ENCODE peak calls at places on chromosome X, in ten cellular contexts. V, G, F, R, S, H, M, C, O and L are unnamed samples.
A peak's percentile ranks its signal among the peaks of the same experiment; 100 is the strongest.

GRCh38 chrX:132480581-132481203 is 8.1 kb downstream of the MBNL3 start:
- DNase-seq in V (no peak), G (no peak), F (peak; percentile 72), R (peak; percentile 49), S (no peak), H (peak; percentile 89), M (peak; percentile 17), C (no peak), O (peak; percentile 85), L (no peak)

GRCh38 chrX:20260885-20261284 is 5.8 kb downstream of the RPS6KA3 start:
- DNase-seq in V (no peak), G (no peak), F (no peak), R (no peak), S (no peak), H (no peak), M (no peak), C (no peak), O (no peak), L (no peak)

GRCh38 chrX:68438575-68438974 is 5.3 kb upstream of the OPHN1 start:
- DNase-seq in V (no peak), G (no peak), F (no peak), R (no peak), S (no peak), H (no peak), M (no peak), C (no peak), O (no peak), L (no peak)

GRCh38 chrX:132488819-132489255 is at the start of gene MBNL3:
- DNase-seq in V (no peak), G (peak; percentile 78), F (peak; percentile 59), R (peak; percentile 49), S (peak; percentile 64), H (peak; percentile 90), M (peak; percentile 40), C (no peak), O (peak; percentile 82), L (no peak)

GRCh38 chrX:103932133-103932532 is 30.3 kb upstream of the TMSB15B start:
- DNase-seq in V (no peak), G (no peak), F (no peak), R (no peak), S (no peak), H (no peak), M (no peak), C (no peak), O (peak; percentile 67), L (no peak)

GRCh38 chrX:81174286-81174685 is 27.4 kb downstream of the HMGN5 start:
- DNase-seq in V (no peak), G (no peak), F (no peak), R (peak; percentile 47), S (peak; percentile 24), H (peak; percentile 14), M (peak; percentile 6), C (no peak), O (peak; percentile 2), L (no peak)

GRCh38 chrX:48910926-48911406 is 480 bp downstream of the SLC35A2 start:
- DNase-seq in V (no peak), G (no peak), F (no peak), R (peak; percentile 28), S (no peak), H (peak; percentile 60), M (peak; percentile 50), C (no peak), O (no peak), L (no peak)

GRCh38 chrX:1244164-1245076 is 24.2 kb upstream of the CSF2RA start:
- DNase-seq in V (no peak), G (no peak), F (no peak), R (no peak), S (peak; percentile 83), H (peak; percentile 57), M (no peak), C (no peak), O (peak; percentile 55), L (no peak)

GRCh38 chrX:11881485-11882170 is 123.6 kb downstream of the MSL3 start:
- DNase-seq in V (no peak), G (no peak), F (no peak), R (no peak), S (no peak), H (no peak), M (no peak), C (no peak), O (no peak), L (no peak)

GRCh38 chrX:39874202-39874816 is 223.4 kb downstream of the BCOR start:
- DNase-seq in V (no peak), G (no peak), F (no peak), R (no peak), S (no peak), H (no peak), M (no peak), C (no peak), O (peak; percentile 95), L (no peak)

DNA sequence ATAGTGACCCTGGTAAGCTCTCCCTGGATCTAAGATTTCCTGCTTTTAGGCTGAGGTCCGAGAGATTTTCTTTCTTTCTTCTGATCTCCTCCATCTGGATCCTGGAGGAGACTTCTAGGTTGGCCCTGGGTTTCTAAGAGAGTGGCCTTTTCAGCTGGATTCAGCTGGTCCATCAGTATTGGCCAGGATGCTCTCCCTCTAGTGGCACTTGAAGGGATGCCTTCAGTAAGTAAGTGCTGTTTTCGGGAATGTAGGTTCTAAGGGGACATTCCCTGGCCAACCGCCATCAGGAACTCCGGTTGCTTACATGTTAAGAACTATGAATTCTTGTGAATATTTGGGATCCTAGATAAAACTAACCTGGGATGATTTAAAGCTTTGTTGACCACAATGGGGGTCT is 56.9 kb downstream of the SERTM2 start:
- DNase-seq in V (peak; percentile 6), G (no peak), F (peak; percentile 35), R (peak; percentile 25), S (peak; percentile 63), H (no peak), M (peak; percentile 4), C (no peak), O (no peak), L (peak; percentile 6)
- TF ChIP-seq CTCF in V (peak; percentile 60), G (no peak), F (peak; percentile 52), R (peak; percentile 50), S (peak; percentile 72), H (peak; percentile 38), M (no peak), C (peak; percentile 10), O (peak; percentile 14), L (peak; percentile 68)

GRCh38 chrX:71252221-71252620 is 1.7 kb downstream of the ZMYM3 start:
- DNase-seq in V (no peak), G (no peak), F (no peak), R (no peak), S (no peak), H (no peak), M (no peak), C (no peak), O (no peak), L (no peak)
- H3K4me3 ChIP-seq in V (no peak overlapping the region), G (peak overlapping the region; percentile 63), F (no peak overlapping the region), R (peak overlapping the region; percentile 14), S (peak overlapping the region; percentile 89), H (peak overlapping the region; percentile 96), M (peak overlapping the region; percentile 75), C (peak overlapping the region; percentile 74), O (peak overlapping the region; percentile 91), L (peak overlapping the region; percentile 87)

DNA sequence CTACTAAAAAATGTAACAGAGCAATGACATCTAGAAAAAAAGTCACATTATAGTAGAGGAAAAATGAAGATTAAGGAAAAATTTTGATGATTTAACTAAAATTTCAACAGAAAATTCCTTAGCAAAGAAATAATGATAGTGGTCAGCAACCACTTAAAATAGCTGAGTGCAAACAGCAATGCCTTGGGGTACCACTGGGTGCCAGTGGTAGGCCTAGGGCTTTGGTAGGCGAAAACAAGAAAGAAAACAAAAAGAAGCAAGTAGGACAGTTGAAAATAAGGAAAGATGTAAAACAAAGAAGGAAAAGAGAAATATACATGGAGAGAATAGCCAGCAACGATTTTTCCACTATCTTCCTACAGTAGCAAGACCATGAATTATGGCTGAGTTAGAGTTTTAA is 313.5 kb upstream of the IRS4 start:
- DNase-seq in V (no peak), G (no peak), F (no peak), R (peak; percentile 0), S (peak; percentile 45), H (no peak), M (no peak), C (no peak), O (no peak), L (no peak)
- TF ChIP-seq CTCF in V (peak; percentile 38), G (no peak), F (no peak), R (peak; percentile 18), S (peak; percentile 64), H (no peak), M (no peak), C (no peak), O (no peak), L (peak; percentile 49)

DNA sequence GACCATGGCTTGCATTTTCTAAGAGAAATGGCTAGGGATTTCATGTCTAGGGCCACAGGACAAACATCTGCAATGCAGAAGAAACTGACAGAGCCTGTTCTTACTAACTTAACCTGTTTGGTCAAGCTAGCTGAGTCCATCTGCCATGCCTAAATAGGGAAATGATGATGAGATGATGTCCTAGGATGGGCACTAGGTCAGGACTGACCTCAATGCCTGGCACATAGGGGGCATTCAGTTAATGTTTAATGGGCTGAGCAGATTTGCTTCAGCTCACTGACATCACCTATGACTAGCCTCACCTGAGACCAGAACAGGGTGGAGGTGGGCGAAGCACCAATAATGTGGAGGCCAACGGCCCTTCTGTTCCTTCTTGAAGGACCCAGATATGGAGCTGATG is 174.2 kb upstream of the SCML1 start:
- DNase-seq in V (no peak), G (no peak), F (no peak), R (no peak), S (no peak), H (no peak), M (no peak), C (no peak), O (no peak), L (no peak)
- H3K4me3 ChIP-seq in V (no peak overlapping the region), G (no peak overlapping the region), F (no peak overlapping the region), R (no peak overlapping the region), S (no peak overlapping the region), H (no peak overlapping the region), M (no peak overlapping the region), C (no peak overlapping the region), O (no peak overlapping the region), L (no peak overlapping the region)

GRCh38 chrX:46840946-46841740 is 4.3 kb downstream of the RP2 start:
- DNase-seq in V (no peak), G (no peak), F (no peak), R (no peak), S (no peak), H (peak; percentile 41), M (peak; percentile 28), C (no peak), O (peak; percentile 11), L (no peak)

GRCh38 chrX:46838482-46838857 is 1.6 kb downstream of the RP2 start:
- DNase-seq in V (no peak), G (no peak), F (no peak), R (no peak), S (no peak), H (no peak), M (no peak), C (no peak), O (no peak), L (no peak)

GRCh38 chrX:46838974-46839480 is 2.2 kb downstream of the RP2 start:
- DNase-seq in V (no peak), G (no peak), F (no peak), R (no peak), S (no peak), H (no peak), M (peak; percentile 6), C (no peak), O (no peak), L (no peak)

GRCh38 chrX:46837543-46838481 is 969 bp downstream of the RP2 start:
- DNase-seq in V (no peak), G (no peak), F (no peak), R (no peak), S (no peak), H (peak; percentile 26), M (peak; percentile 42), C (no peak), O (peak; percentile 36), L (no peak)

GRCh38 chrX:46836701-46837542 is at the start of gene RP2:
- DNase-seq in V (peak; percentile 83), G (peak; percentile 94), F (peak; percentile 92), R (peak; percentile 93), S (peak; percentile 92), H (peak; percentile 95), M (peak; percentile 95), C (peak; percentile 67), O (peak; percentile 94), L (peak; percentile 54)
- TF ChIP-seq CTCF in V (no peak), G (peak; percentile 13), F (no peak), R (no peak), S (no peak), H (no peak), M (no peak), C (peak; percentile 15), O (no peak), L (no peak)